ENCODE peak calls at places on chromosome 20, in four cellular contexts. B is CD8-positive, alpha-beta T cell; U is cardiac muscle cell; Z is IMR-90. E is an unnamed sample.

GRCh38 chr20:59064214-59064722 is 21.7 kb upstream of the PRELID3B start:
- DNase-seq in B (no peak), U (no peak), Z (no peak), E (no peak)

GRCh38 chr20:11267131-11267761 is 593.4 kb upstream of the JAG1 start:
- DNase-seq in B (no peak), U (peak; percentile 96), Z (peak; percentile 98), E (no peak)

GRCh38 chr20:36988494-36988966 is 37.0 kb upstream of the SAMHD1 start:
- DNase-seq in B (no peak), U (peak; percentile 62), Z (peak; percentile 58), E (no peak)

GRCh38 chr20:38218566-38218885 is 42.0 kb downstream of the KIAA1755 start:
- DNase-seq in B (no peak), U (no peak), Z (no peak), E (no peak)

GRCh38 chr20:46666818-46667515 is 15.7 kb upstream of the SLC13A3 start:
- DNase-seq in B (no peak), U (no peak), Z (no peak), E (no peak)

GRCh38 chr20:17735206-17735804 is 35.5 kb downstream of the BANF2 start:
- DNase-seq in B (no peak), U (peak; percentile 52), Z (peak; percentile 68), E (no peak)

GRCh38 chr20:47907031-47907670 is 121.9 kb upstream of the SULF2 start:
- DNase-seq in B (no peak), U (no peak), Z (no peak), E (no peak)

GRCh38 chr20:31845300-31845863 is at the start of gene FOXS1:
- DNase-seq in B (no peak), U (peak; percentile 18), Z (no peak), E (no peak)

GRCh38 chr20:49880177-49880576 is 35.2 kb downstream of the SPATA2 start:
- DNase-seq in B (no peak), U (peak; percentile 41), Z (peak; percentile 78), E (no peak)

GRCh38 chr20:37233471-37234253 is 28.0 kb downstream of the GHRH start:
- DNase-seq in B (no peak), U (no peak), Z (no peak), E (no peak)

GRCh38 chr20:31497838-31498540 is 16.3 kb upstream of the HM13 start:
- DNase-seq in B (no peak), U (peak; percentile 90), Z (peak; percentile 49), E (no peak)

GRCh38 chr20:57611605-57612311 is 8.5 kb downstream of the ZBP1 start:
- DNase-seq in B (no peak), U (no peak), Z (no peak), E (no peak)

GRCh38 chr20:48411906-48412305 is 415.9 kb downstream of the PREX1 start:
- DNase-seq in B (no peak), U (no peak), Z (no peak), E (no peak)

GRCh38 chr20:60060593-60060992 is 102.4 kb downstream of the CDH26 start:
- DNase-seq in B (no peak), U (no peak), Z (no peak), E (no peak)

GRCh38 chr20:43744966-43745733 is 18.3 kb upstream of the GTSF1L start:
- DNase-seq in B (no peak), U (peak; percentile 43), Z (no peak), E (no peak)

GRCh38 chr20:62926229-62927127 is at the start of gene DIDO1:
- DNase-seq in B (peak; percentile 76), U (peak; percentile 89), Z (peak; percentile 77), E (peak; percentile 89)

GRCh38 chr20:62925420-62926228 is 681 bp downstream of the DIDO1 start:
- DNase-seq in B (peak; percentile 16), U (peak; percentile 21), Z (peak; percentile 16), E (peak; percentile 49)

GRCh38 chr20:62928246-62928939 is 2.1 kb upstream of the DIDO1 start:
- DNase-seq in B (no peak), U (no peak), Z (no peak), E (no peak)

GRCh38 chr20:62929051-62929538 is 2.8 kb upstream of the DIDO1 start:
- DNase-seq in B (no peak), U (peak; percentile 70), Z (peak; percentile 58), E (peak; percentile 67)

DNA sequence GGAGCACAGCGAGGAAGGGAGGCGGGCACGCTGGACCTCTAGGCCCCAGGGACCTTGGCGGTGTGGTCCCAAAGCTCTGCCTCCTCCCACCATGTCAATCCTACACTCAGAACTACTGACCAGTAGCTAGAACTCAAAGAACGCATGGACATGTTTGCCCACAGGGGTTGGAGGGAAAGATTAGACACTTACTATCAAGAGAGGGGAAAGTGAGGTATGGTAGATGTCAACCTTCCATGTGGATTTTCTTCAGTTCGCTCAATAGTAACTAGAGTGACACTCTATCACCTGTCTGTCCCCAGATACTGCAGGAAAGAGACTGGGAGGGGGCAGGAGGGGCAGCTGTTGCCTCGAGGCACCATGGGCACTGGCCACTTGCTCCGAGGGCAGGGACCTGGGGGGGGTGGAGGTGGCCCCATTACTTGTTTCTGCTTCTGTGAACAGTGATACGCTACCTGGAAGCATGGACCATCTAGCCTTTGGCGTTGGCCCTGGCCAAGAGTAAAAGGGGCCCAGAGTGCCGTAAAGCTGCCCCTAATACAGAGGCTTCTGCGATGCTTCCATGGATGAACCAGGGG is 912 bp upstream of the DIDO1 start:
- DNase-seq in B (no peak), U (no peak), Z (no peak), E (no peak)
- H3K4me1 ChIP-seq in B (peaks cover 62% of the 10 kb centered on the region), U (peaks cover 16% of the 10 kb centered on the region), Z (peaks cover 22% of the 10 kb centered on the region), E (peaks cover 54% of the 10 kb centered on the region)

GRCh38 chr20:4459081-4459480 is 262.6 kb upstream of the PRND start:
- DNase-seq in B (no peak), U (no peak), Z (no peak), E (no peak)

GRCh38 chr20:4455996-4456395 is 265.7 kb upstream of the PRND start:
- DNase-seq in B (no peak), U (no peak), Z (no peak), E (no peak)

GRCh38 chr20:4453369-4453768 is 268.3 kb upstream of the PRND start:
- DNase-seq in B (no peak), U (no peak), Z (no peak), E (no peak)

GRCh38 chr20:4455301-4455701 is 266.4 kb upstream of the PRND start:
- DNase-seq in B (no peak), U (no peak), Z (no peak), E (no peak)

DNA sequence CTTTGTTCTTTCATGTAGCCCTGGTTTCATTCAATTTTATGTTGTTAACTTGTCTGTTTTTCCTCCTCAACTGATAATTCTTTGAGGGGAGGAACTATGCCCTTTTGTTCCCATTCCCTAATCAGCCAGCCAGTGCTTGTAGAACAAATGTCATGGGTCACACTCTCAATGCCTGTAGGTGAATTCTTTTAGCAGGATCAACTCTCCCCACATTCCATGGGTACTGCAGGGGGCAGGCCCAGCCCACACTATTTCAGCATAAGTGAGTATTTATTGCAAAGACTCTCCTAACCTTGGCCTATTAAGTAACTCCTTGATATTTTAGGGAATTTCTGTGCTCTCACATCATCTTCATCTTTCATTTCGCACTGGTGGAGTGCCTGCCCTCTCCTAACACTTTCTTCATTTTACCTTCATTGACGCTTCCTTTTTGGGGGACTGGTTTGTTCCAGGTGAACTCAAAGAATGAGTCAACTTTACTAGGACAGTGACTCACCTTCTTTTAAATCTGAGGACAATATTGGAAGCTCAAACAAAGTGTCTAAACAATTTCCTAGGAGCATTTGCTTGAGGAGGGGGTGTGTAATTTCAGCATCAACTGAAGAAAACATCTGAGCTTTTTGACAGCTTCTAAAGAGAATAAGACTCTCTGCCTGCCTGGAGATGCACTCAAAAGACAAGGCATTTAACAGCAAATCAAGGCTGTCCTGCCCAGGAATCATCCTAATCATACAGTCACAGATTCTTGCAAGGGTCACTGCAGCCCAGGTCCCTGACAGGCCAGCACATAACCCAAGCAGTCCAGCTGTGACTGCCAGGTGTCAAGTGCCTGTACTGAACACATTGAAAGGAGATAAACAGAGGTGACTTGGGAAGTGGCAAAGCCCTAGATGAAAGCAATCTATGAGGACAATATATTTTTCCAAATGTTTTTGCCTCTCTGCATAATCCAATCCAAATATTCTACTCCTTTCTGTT is 263.9 kb upstream of the PRND start:
- DNase-seq in B (no peak), U (no peak), Z (no peak), E (no peak)
- H3K4me1 ChIP-seq in B (no peaks in the 10 kb centered on the region), U (peaks cover 14% of the 10 kb centered on the region), Z (peaks cover 3% of the 10 kb centered on the region), E (no peaks in the 10 kb centered on the region)

GRCh38 chr20:34940126-34940525 is 15.5 kb downstream of the GSS start:
- DNase-seq in B (no peak), U (no peak), Z (peak; percentile 5), E (no peak)

GRCh38 chr20:34943808-34944568 is 11.6 kb downstream of the GSS start:
- DNase-seq in B (no peak), U (no peak), Z (peak; percentile 61), E (no peak)

GRCh38 chr20:34941224-34941623 is 14.4 kb downstream of the GSS start:
- DNase-seq in B (no peak), U (no peak), Z (peak; percentile 10), E (no peak)

GRCh38 chr20:34942301-34942700 is 13.3 kb downstream of the GSS start:
- DNase-seq in B (no peak), U (no peak), Z (no peak), E (no peak)

GRCh38 chr20:34938466-34939163 is 17.0 kb downstream of the GSS start:
- DNase-seq in B (no peak), U (no peak), Z (no peak), E (no peak)
- H3K4me1 ChIP-seq in B (no peaks in the 10 kb centered on the region), U (peaks cover 4% of the 10 kb centered on the region), Z (no peaks in the 10 kb centered on the region), E (no peaks in the 10 kb centered on the region)

DNA sequence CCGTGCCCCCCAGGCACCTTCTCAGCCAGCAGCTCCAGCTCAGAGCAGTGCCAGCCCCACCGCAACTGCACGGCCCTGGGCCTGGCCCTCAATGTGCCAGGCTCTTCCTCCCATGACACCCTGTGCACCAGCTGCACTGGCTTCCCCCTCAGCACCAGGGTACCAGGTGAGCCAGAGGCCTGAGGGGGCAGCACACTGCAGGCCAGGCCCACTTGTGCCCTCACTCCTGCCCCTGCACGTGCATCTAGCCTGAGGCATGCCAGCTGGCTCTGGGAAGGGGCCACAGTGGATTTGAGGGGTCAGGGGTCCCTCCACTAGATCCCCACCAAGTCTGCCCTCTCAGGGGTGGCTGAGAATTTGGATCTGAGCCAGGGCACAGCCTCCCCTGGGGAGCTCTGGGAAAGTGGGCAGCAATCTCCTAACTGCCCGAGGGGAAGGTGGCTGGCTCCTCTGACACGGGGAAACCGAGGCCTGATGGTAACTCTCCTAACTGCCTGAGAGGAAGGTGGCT is 960 bp downstream of the TNFRSF6B start:
- DNase-seq in B (no peak), U (no peak), Z (no peak), E (no peak)
- H3K4me1 ChIP-seq in B (peaks cover 31% of the 10 kb centered on the region), U (peaks cover 6% of the 10 kb centered on the region), Z (peaks cover 22% of the 10 kb centered on the region), E (peaks cover 20% of the 10 kb centered on the region)

E was measured in naive thymus-derived CD4-positive, alpha-beta T cell.